ENCODE peak calls at places on chromosomes 7 and 10, in eight cellular contexts. C, P, K, V, M, Z, L and W are unnamed samples.

GRCh38 chr7:96739609-96740008 is 30.0 kb upstream of the SEM1 start:
- DNase-seq in C (no peak), P (no peak), K (no peak), V (no peak), M (no peak), Z (no peak), L (no peak), W (no peak)

GRCh38 chr10:131556897-131557500 is 245.5 kb upstream of the TCERG1L start:
- DNase-seq in C (peak; percentile 49), P (no peak), K (no peak), V (no peak), M (no peak), Z (no peak), L (no peak), W (no peak)

GRCh38 chr7:132410385-132410784 is 165.9 kb downstream of the PLXNA4 start:
- DNase-seq in C (no peak), P (no peak), K (no peak), V (no peak), M (peak; percentile 22), Z (peak; percentile 82), L (no peak), W (no peak)

GRCh38 chr10:132477398-132478340 is 59.9 kb upstream of the INPP5A start:
- DNase-seq in C (peak; percentile 67), P (no peak), K (no peak), V (no peak), M (no peak), Z (no peak), L (no peak), W (no peak)

GRCh38 chr10:124565565-124566221 is 104.1 kb downstream of the LHPP start:
- DNase-seq in C (peak; percentile 77), P (no peak), K (no peak), V (no peak), M (no peak), Z (no peak), L (peak; percentile 89), W (no peak)

GRCh38 chr10:97099868-97100267 is 85.9 kb downstream of the SLIT1 start:
- DNase-seq in C (no peak), P (no peak), K (no peak), V (no peak), M (no peak), Z (no peak), L (no peak), W (no peak)

GRCh38 chr10:8146650-8147049 is 92.2 kb downstream of the GATA3 start:
- DNase-seq in C (no peak), P (no peak), K (no peak), V (no peak), M (no peak), Z (no peak), L (no peak), W (no peak)

GRCh38 chr10:25125151-25125550 is 49.6 kb upstream of the GPR158 start:
- DNase-seq in C (no peak), P (no peak), K (no peak), V (no peak), M (no peak), Z (no peak), L (no peak), W (no peak)

GRCh38 chr7:112272921-112273561 is 66.5 kb downstream of the ZNF277 start:
- DNase-seq in C (no peak), P (no peak), K (no peak), V (no peak), M (no peak), Z (no peak), L (peak; percentile 15), W (no peak)

GRCh38 chr10:121578298-121578697 is 19.9 kb downstream of the FGFR2 start:
- DNase-seq in C (no peak), P (no peak), K (no peak), V (no peak), M (no peak), Z (no peak), L (no peak), W (no peak)

GRCh38 chr10:16116404-16117304 is 256.3 kb upstream of the MINDY3 start:
- DNase-seq in C (no peak), P (no peak), K (no peak), V (no peak), M (no peak), Z (peak; percentile 33), L (peak; percentile 24), W (no peak)

GRCh38 chr7:16780586-16780985 is 24.2 kb downstream of the AGR2 start:
- DNase-seq in C (no peak), P (no peak), K (no peak), V (no peak), M (no peak), Z (no peak), L (no peak), W (no peak)

GRCh38 chr7:42494199-42494710 is 257.2 kb upstream of the GLI3 start:
- DNase-seq in C (no peak), P (no peak), K (no peak), V (no peak), M (no peak), Z (no peak), L (no peak), W (no peak)

GRCh38 chr7:151940048-151940845 is 16.0 kb upstream of the GALNTL5 start:
- DNase-seq in C (no peak), P (no peak), K (no peak), V (no peak), M (no peak), Z (no peak), L (no peak), W (no peak)

GRCh38 chr7:150716368-150716767 is at the start of gene GIMAP1:
- DNase-seq in C (peak; percentile 84), P (no peak), K (no peak), V (no peak), M (no peak), Z (peak; percentile 88), L (no peak), W (no peak)

GRCh38 chr7:5514440-5515035 is 90.9 kb upstream of the TNRC18 start:
- DNase-seq in C (no peak), P (no peak), K (no peak), V (no peak), M (no peak), Z (no peak), L (no peak), W (no peak)

GRCh38 chr10:10792681-10793080 is 225.0 kb upstream of the CELF2 start:
- DNase-seq in C (no peak), P (no peak), K (no peak), V (no peak), M (no peak), Z (peak; percentile 89), L (no peak), W (no peak)

GRCh38 chr7:157690058-157690832 is 353.4 kb downstream of the DNAJB6 start:
- DNase-seq in C (peak; percentile 59), P (no peak), K (no peak), V (no peak), M (no peak), Z (no peak), L (no peak), W (no peak)
- TF ChIP-seq POLR2A in C (no peak), P (no peak), K (no peak), V (no peak), M (no peak), Z (no peak), L (no peak), W (no peak)

GRCh38 chr7:131109011-131109756 is 218.5 kb upstream of the MKLN1 start:
- DNase-seq in C (no peak), P (no peak), K (no peak), V (no peak), M (no peak), Z (peak; percentile 24), L (no peak), W (no peak)

GRCh38 chr7:131106681-131107342 is 220.9 kb upstream of the MKLN1 start:
- DNase-seq in C (peak; percentile 91), P (peak; percentile 72), K (peak; percentile 63), V (peak; percentile 33), M (peak; percentile 63), Z (no peak), L (peak; percentile 57), W (peak; percentile 90)

GRCh38 chr7:131105803-131106680 is 221.6 kb upstream of the MKLN1 start:
- DNase-seq in C (peak; percentile 97), P (peak; percentile 88), K (peak; percentile 65), V (peak; percentile 76), M (peak; percentile 81), Z (peak; percentile 72), L (peak; percentile 86), W (no peak)

GRCh38 chr7:131108212-131108980 is 219.3 kb upstream of the MKLN1 start:
- DNase-seq in C (peak; percentile 94), P (no peak), K (no peak), V (no peak), M (no peak), Z (no peak), L (no peak), W (no peak)

GRCh38 chr7:131107343-131108211 is 220.1 kb upstream of the MKLN1 start:
- DNase-seq in C (peak; percentile 94), P (peak; percentile 75), K (peak; percentile 88), V (peak; percentile 56), M (peak; percentile 78), Z (peak; percentile 92), L (peak; percentile 76), W (peak; percentile 94)
- H3K4me1 ChIP-seq in C (peaks cover 56% of the 10 kb centered on the region), P (peaks cover 17% of the 10 kb centered on the region), K (no peaks in the 10 kb centered on the region), V (peaks cover 64% of the 10 kb centered on the region), M (peaks cover 56% of the 10 kb centered on the region), Z (peaks cover 41% of the 10 kb centered on the region), L (peaks cover 51% of the 10 kb centered on the region), W (peaks cover 41% of the 10 kb centered on the region)

GRCh38 chr7:1086588-1087461 is 1.1 kb upstream of the GPER1 start:
- DNase-seq in C (peak; percentile 91), P (peak; percentile 82), K (peak; percentile 55), V (peak; percentile 52), M (peak; percentile 81), Z (peak; percentile 73), L (peak; percentile 80), W (no peak)
- TF ChIP-seq POLR2A in C (no peak), P (no peak), K (no peak), V (no peak), M (peak; percentile 27), Z (no peak), L (no peak), W (no peak)

GRCh38 chr7:30473903-30474302 is 4.7 kb downstream of the NOD1 start:
- DNase-seq in C (no peak), P (no peak), K (no peak), V (no peak), M (no peak), Z (no peak), L (no peak), W (no peak)

GRCh38 chr7:30474893-30475292 is 3.7 kb downstream of the NOD1 start:
- DNase-seq in C (no peak), P (no peak), K (no peak), V (no peak), M (no peak), Z (peak; percentile 30), L (no peak), W (no peak)

GRCh38 chr7:30475580-30475979 is 3.0 kb downstream of the NOD1 start:
- DNase-seq in C (no peak), P (no peak), K (no peak), V (no peak), M (no peak), Z (peak; percentile 46), L (no peak), W (no peak)

GRCh38 chr7:30473393-30473775 is 5.2 kb downstream of the NOD1 start:
- DNase-seq in C (no peak), P (no peak), K (no peak), V (no peak), M (no peak), Z (peak; percentile 19), L (no peak), W (no peak)

DNA sequence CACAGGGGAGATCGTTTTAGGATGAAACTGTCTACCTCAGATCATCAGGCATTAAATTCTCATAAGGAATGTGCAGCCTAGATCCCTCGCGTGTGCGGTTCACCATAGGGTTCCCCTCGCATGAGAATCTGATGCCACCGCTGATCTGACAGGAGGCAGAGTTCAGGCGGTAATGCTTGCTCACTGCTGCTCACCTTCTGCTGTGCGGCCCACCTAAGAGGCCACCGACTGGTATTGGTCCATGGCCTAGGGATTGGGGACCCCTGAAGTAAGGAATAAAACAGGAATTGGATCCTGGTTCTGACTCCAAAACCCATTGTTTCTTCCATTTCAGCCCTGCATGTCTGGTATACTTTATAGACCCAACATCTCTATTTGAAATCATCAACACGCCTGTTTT is 4.1 kb downstream of the NOD1 start:
- DNase-seq in C (no peak), P (peak; percentile 29), K (no peak), V (no peak), M (no peak), Z (no peak), L (no peak), W (no peak)
- H3K4me1 ChIP-seq in C (peaks cover 55% of the 10 kb centered on the region), P (peaks cover 47% of the 10 kb centered on the region), K (no peaks in the 10 kb centered on the region), V (peaks cover 92% of the 10 kb centered on the region), M (peaks cover 69% of the 10 kb centered on the region), Z (peaks cover 79% of the 10 kb centered on the region), L (peaks cover 55% of the 10 kb centered on the region), W (peaks cover 81% of the 10 kb centered on the region)